ENCODE peak calls at places on chromosomes 4 and X, in four cellular contexts. O, X, V and T are unnamed samples. For H3K27me3, the result is how much of the 10 kb centered on the place peaks cover.

GRCh38 chrX:11117751-11118150 is 6.6 kb downstream of the HCCS start:
- DNase-seq in O (no peak), X (no peak), V (no peak), T (no peak)

GRCh38 chrX:139724626-139725025 is 16.7 kb upstream of the MCF2 start:
- DNase-seq in O (no peak), X (no peak), V (no peak), T (no peak)

GRCh38 chr4:183158062-183158461 is 59.0 kb downstream of the WWC2 start:
- DNase-seq in O (no peak), X (no peak), V (no peak), T (no peak)

GRCh38 chr4:123469245-123469644 is 72.7 kb downstream of the SPRY1 start:
- DNase-seq in O (no peak), X (no peak), V (no peak), T (no peak)

GRCh38 chr4:146222313-146222712 is 8.0 kb downstream of the REELD1 start:
- DNase-seq in O (no peak), X (no peak), V (no peak), T (no peak)

GRCh38 chr4:139593091-139593564 is 37.1 kb upstream of the SETD7 start:
- DNase-seq in O (no peak), X (no peak), V (no peak), T (no peak)

GRCh38 chr4:105343523-105343931 is 130.3 kb downstream of the PPA2 start:
- DNase-seq in O (no peak), X (no peak), V (no peak), T (no peak)

GRCh38 chr4:123481034-123481433 is 84.4 kb downstream of the SPRY1 start:
- DNase-seq in O (no peak), X (no peak), V (no peak), T (no peak)

GRCh38 chrX:87572911-87573310 is 55.3 kb downstream of the KLHL4 start:
- DNase-seq in O (no peak), X (no peak), V (no peak), T (no peak)

GRCh38 chr4:40688446-40689095 is 58.9 kb upstream of the RBM47 start:
- DNase-seq in O (no peak), X (no peak), V (no peak), T (no peak)

GRCh38 chrX:85084770-85085393 is 81.2 kb downstream of the APOOL start:
- DNase-seq in O (no peak), X (no peak), V (no peak), T (no peak)

GRCh38 chr4:100075056-100075455 is 115.2 kb downstream of the DDIT4L start:
- DNase-seq in O (no peak), X (no peak), V (no peak), T (no peak)

GRCh38 chr4:16674133-16674532 is 224.3 kb downstream of the LDB2 start:
- DNase-seq in O (no peak), X (no peak), V (no peak), T (no peak)
- H3K4me3 ChIP-seq in O (no peak), X (no peak), V (no peak), T (no peak)

GRCh38 chrX:100407784-100408642 is 2.1 kb downstream of the PCDH19 start:
- DNase-seq in O (no peak), X (no peak), V (no peak), T (no peak)
- H3K27me3 ChIP-seq in O (under half), X (under half), V (under half), T (under half)

DNA sequence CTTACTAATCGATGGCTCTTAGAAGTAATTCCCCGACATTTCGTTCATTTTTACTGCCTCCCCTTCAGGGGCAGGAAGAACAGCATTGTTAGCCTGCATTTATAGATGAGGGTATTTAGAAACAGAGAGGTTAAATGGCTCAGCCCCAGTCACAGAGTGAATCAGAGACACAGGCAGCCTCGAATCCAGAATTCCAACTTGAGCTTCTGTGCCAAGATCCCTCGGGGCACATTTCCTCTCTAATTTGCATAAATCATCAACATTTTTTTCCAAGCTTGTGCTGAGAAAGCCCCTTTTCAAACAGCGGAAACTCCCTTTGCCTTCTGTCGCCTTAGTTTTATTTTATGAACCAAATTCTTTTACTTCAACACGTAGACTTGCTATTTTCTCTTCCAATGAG is 91.3 kb upstream of the BCOR start:
- DNase-seq in O (no peak), X (no peak), V (no peak), T (no peak)
- H3K4me3 ChIP-seq in O (no peak), X (no peak), V (no peak), T (no peak)

DNA sequence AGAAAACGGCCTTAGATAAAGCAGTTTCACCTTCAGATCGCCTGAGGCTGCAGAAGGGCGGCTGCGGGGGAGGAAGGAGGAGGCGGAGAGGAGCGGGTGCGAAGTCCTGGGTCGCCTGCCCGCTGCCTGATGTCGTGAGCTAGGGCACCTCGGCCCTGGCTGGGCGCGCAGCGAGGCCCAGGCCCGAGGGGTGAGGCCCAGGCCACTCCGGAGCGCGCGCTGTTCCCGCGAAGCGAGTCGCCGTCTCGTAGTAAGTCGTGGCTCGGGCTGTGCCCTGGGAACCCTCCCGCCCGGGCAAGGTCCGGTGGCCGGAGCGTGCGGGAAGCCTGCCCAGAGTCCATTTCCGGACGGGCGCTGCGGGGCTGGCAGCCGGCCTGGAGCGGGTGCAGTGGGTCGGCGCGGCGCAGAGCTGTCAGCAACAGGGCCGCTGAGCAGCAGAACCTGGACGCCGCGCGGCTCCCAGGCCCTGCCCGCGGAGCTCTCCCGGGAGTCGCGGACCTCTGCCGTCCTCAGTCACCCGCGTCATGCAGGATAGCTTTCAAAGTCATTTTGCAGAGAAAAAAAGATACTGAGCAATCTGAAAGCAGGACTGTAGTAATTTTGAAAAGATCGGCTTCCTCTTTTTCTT is 18.7 kb downstream of the TRIM2 start:
- DNase-seq in O (peak), X (no peak), V (peak), T (peak)
- H3K27me3 ChIP-seq in O (under half), X (under half), V (under half), T (under half)